ENCODE peak calls at places on chromosomes 16 and 17, in four cellular contexts. Q is NCI-H82; H is activated naive CD4-positive, alpha-beta T cell treated with anti-CD3 and anti-CD28 coated beads for 36 hours; Z is stimulated activated CD4-positive, alpha-beta T cell treated with anti-CD3 and anti-CD28 coated beads, Interleukin-2, amount 100 ng/mL, for 48 hours. I is an unnamed sample.

GRCh38 chr16:88378836-88379693 is 3.7 kb upstream of the ZNF469 start:
- DNase-seq in H (no peak), Z (no peak), Q (no peak), I (no peak)

GRCh38 chr16:2486645-2487516 is 12.0 kb downstream of the TBC1D24 start:
- DNase-seq in H (peak), Z (peak), Q (no peak), I (no peak)

GRCh38 chr17:58993322-58993721 is 113.4 kb downstream of the TRIM37 start:
- DNase-seq in Z (no peak), H (no peak), Q (no peak), I (no peak)

GRCh38 chr17:31428512-31428911 is 37.0 kb downstream of the RAB11FIP4 start:
- DNase-seq in Z (no peak), H (no peak), Q (no peak), I (no peak)

GRCh38 chr16:80993293-80993691 is 13.4 kb downstream of the CMC2 start:
- DNase-seq in H (no peak), Q (no peak), Z (no peak), I (no peak)

GRCh38 chr17:77798481-77798880 is 160.0 kb upstream of the TNRC6C start:
- DNase-seq in Z (no peak), Q (no peak), H (no peak), I (no peak)

GRCh38 chr17:50363217-50364060 is 9.5 kb downstream of the MRPL27 start:
- DNase-seq in Z (no peak), Q (no peak), H (peak), I (no peak)

GRCh38 chr16:22055881-22056280 is 36.5 kb upstream of the VWA3A start:
- DNase-seq in Q (peak), Z (no peak), H (no peak), I (peak)

GRCh38 chr16:75058815-75059214 is 57.8 kb downstream of the LDHD start:
- DNase-seq in H (no peak), Q (no peak), Z (no peak), I (no peak)

GRCh38 chr16:78915916-78916315 is 684.6 kb downstream of the MAF start:
- DNase-seq in Q (no peak), H (no peak), Z (no peak), I (no peak)

GRCh38 chr17:61491981-61492380 is 39.8 kb downstream of the TBX4 start:
- DNase-seq in Q (no peak), H (no peak), Z (no peak), I (no peak)

GRCh38 chr17:41530062-41531048 is 2.2 kb upstream of the KRT19 start:
- DNase-seq in Q (no peak), H (no peak), Z (no peak), I (no peak)

GRCh38 chr17:63366238-63366561 is 79.9 kb downstream of the CYB561 start:
- DNase-seq in H (no peak), Z (no peak), Q (no peak), I (no peak)

GRCh38 chr17:7260601-7261376 is 1.5 kb downstream of the CLDN7 start:
- DNase-seq in Z (peak), Q (peak), H (no peak), I (peak)

GRCh38 chr17:35088647-35088910 is 25.1 kb upstream of the RFFL start:
- DNase-seq in H (no peak), Z (no peak), Q (peak), I (no peak)

GRCh38 chr17:41315204-41315794 is at the start of gene KRTAP17-1:
- DNase-seq in Q (no peak), Z (no peak), H (no peak), I (no peak)

GRCh38 chr17:37742762-37743611 is 1.9 kb downstream of the HNF1B start:
- DNase-seq in Z (peak), H (no peak), Q (peak), I (no peak)

GRCh38 chr17:55430531-55431228 is 9.0 kb upstream of the MMD start:
- DNase-seq in Z (no peak), Q (peak), H (no peak), I (peak)

GRCh38 chr16:77794586-77794985 is 6.2 kb downstream of the VAT1L start:
- DNase-seq in H (no peak), Z (no peak), Q (no peak), I (no peak)

I was measured in WERI-Rb-1.